ENCODE peak calls at places on chromosomes 7 and 10, in eight cellular contexts. B is AG09319, X is brain microvascular endothelial cell, A is NB4, J is MCF 10A, Y is B cell, V is cardiac fibroblast, E is AG04450. P is an unnamed sample.

GRCh38 chr10:113987805-113988204 is 55.9 kb upstream of the ADRB1 start:
- DNase-seq in V (peak), Y (no peak), J (peak), E (no peak), A (peak), B (no peak), X (no peak), P (no peak)

GRCh38 chr10:132861884-132862461 is 76.0 kb upstream of the NKX6-2 start:
- DNase-seq in E (no peak), A (no peak), X (no peak), B (no peak), Y (no peak), J (no peak), V (no peak), P (peak)

GRCh38 chr7:105567821-105568220 is 13.5 kb downstream of the EFCAB10 start:
- DNase-seq in E (no peak), X (no peak), V (no peak), J (no peak), Y (no peak), A (no peak), B (no peak), P (no peak)

GRCh38 chr10:10138685-10139084 is 879.0 kb upstream of the CELF2 start:
- DNase-seq in V (peak), B (no peak), X (no peak), Y (no peak), J (peak), E (no peak), A (no peak), P (no peak)

GRCh38 chr7:94258856-94259255 is 135.8 kb upstream of the COL1A2 start:
- DNase-seq in B (no peak), V (no peak), E (no peak), J (no peak), X (no peak), Y (no peak), A (no peak), P (no peak)

GRCh38 chr7:54860003-54860775 is 101.2 kb upstream of the SEC61G start:
- DNase-seq in J (no peak), V (peak), Y (no peak), E (no peak), A (no peak), X (peak), B (no peak), P (no peak)

GRCh38 chr10:106511917-106512316 is 652.6 kb downstream of the SORCS1 start:
- DNase-seq in J (no peak), B (no peak), Y (no peak), A (no peak), V (no peak), E (no peak), X (no peak), P (no peak)

GRCh38 chr10:58064714-58065528 is 202.8 kb downstream of the IPMK start:
- DNase-seq in Y (no peak), A (peak), X (peak), E (peak), B (peak), J (peak), V (peak), P (no peak)

GRCh38 chr7:129307592-129307991 is 82.8 kb downstream of the AHCYL2 start:
- DNase-seq in X (no peak), V (no peak), A (no peak), J (peak), E (no peak), B (no peak), Y (no peak), P (no peak)

GRCh38 chr10:93193886-93194285 is 120.2 kb downstream of the CYP26A1 start:
- DNase-seq in J (no peak), E (no peak), X (no peak), B (no peak), V (no peak), Y (no peak), A (no peak), P (no peak)

GRCh38 chr7:24024689-24025088 is 259.3 kb upstream of the NPY start:
- DNase-seq in V (no peak), X (no peak), Y (no peak), B (no peak), J (no peak), E (no peak), A (no peak), P (no peak)

GRCh38 chr7:24669971-24670591 is 87.2 kb downstream of the GSDME start:
- DNase-seq in J (no peak), V (peak), E (no peak), B (no peak), X (no peak), A (no peak), Y (no peak), P (no peak)

GRCh38 chr10:126433351-126433750 is 45.1 kb upstream of the ADAM12 start:
- DNase-seq in Y (no peak), E (no peak), A (no peak), X (peak), J (peak), B (no peak), V (peak), P (no peak)

GRCh38 chr10:89165923-89166322 is 41.2 kb downstream of the CH25H start:
- DNase-seq in J (peak), E (no peak), Y (no peak), V (peak), B (no peak), X (no peak), A (no peak), P (no peak)

DNA sequence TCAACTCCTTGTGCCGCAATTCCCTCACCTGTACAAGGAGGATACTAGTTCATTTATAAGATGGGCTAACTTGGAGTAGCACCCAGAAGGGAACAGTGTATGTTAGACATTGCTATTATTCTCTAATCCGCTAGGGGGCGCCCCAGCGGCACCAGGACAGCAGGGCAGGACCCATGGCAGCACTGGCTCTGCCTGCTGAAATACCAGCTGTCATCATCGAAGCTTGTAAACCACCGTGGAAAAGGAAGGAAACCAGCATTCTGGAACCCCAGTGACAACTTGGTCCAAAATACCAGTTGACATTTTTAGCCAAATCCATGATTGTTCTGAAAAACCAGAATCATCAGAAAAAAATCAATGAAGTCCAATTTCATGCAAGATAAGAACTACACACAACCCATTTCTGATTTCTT is 134.4 kb downstream of the ITGA8 start:
- DNase-seq in J (peak), V (peak), Y (no peak), A (peak), X (peak), E (no peak), B (peak), P (no peak)
- TF ChIP-seq CTCF in J (peak), V (peak), Y (peak), A (peak), X (peak), E (peak), B (peak), P (peak)

GRCh38 chr7:44667190-44667589 is 60.8 kb downstream of the OGDH start:
- DNase-seq in B (no peak), Y (no peak), V (no peak), E (no peak), A (no peak), X (no peak), J (no peak), P (no peak)

GRCh38 chr7:44673324-44673723 is 66.9 kb downstream of the OGDH start:
- DNase-seq in B (no peak), A (no peak), X (no peak), E (no peak), Y (no peak), V (no peak), J (no peak), P (no peak)

GRCh38 chr7:44674381-44674780 is 68.0 kb downstream of the OGDH start:
- DNase-seq in Y (no peak), V (no peak), A (no peak), X (no peak), E (no peak), B (no peak), J (no peak), P (peak)

GRCh38 chr7:44673771-44674170 is 67.3 kb downstream of the OGDH start:
- DNase-seq in E (no peak), V (no peak), J (no peak), B (no peak), A (no peak), X (no peak), Y (no peak), P (peak)

GRCh38 chr7:44671069-44671468 is 64.6 kb downstream of the OGDH start:
- DNase-seq in V (no peak), Y (no peak), A (no peak), X (no peak), J (no peak), B (no peak), E (no peak), P (peak)
- TF ChIP-seq CTCF in V (no peak), Y (no peak), A (no peak), X (no peak), J (no peak), B (no peak), E (no peak), P (no peak)

DNA sequence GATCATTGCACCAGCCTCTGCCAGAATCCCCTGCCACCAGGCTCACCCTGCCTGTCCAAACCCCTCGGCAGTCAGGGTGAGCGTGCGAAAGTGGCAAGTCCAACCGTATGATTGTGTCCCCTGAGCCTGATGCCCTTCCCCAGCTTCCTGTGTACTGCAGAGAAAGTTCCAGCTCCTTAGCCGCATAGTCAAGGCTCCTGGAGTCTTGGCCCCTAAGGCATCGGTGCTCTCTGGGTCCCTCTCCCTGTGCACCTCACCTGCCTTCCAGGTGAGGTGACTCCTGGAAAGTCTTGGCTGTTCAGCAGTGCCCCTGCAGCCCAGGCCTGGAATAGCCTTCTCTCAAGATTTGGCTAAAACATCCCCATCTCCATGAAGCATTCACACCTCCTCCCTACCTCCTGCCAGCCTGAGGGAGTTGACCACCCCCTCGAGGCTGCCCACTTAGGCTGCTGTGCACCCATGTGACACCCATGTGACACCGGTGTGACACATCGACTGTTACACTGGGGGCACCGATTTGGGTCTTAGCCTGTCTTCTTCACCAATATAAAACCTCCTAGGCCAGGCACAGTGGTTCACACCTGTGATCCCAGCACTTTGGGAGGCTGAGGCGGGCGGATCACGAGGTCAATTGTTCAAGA is 56.2 kb upstream of the ELN start:
- DNase-seq in X (no peak), V (no peak), Y (no peak), J (peak), B (no peak), E (no peak), A (no peak), P (peak)
- TF ChIP-seq CTCF in X (peak), V (peak), Y (no peak), J (peak), B (no peak), E (peak), A (peak), P (no peak)

DNA sequence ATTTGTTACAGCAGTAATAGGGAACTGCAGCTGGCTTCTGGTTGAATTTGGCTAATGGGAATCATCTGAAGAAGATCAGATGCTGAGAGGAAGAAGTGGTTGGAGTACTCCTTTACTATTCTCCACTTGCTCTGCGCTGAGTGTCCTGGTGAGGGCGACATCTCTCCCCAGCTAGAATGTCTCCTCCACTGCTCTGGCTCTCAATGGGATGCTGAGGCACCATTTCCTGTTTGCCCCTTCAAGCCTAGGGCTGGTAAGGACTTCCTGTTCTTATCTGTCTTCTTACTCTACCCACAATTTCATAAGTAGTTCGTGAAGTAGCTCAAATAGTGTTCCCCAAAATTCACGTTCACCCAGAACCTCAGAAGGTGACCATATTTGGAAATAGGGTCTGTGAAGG is 43.2 kb upstream of the TES start:
- DNase-seq in A (peak), J (no peak), X (no peak), B (no peak), V (no peak), E (no peak), Y (no peak), P (no peak)
- TF ChIP-seq CTCF in A (peak), J (no peak), X (peak), B (no peak), V (peak), E (no peak), Y (no peak), P (no peak)

GRCh38 chr7:31763548-31763947 is 76.5 kb downstream of the PPP1R17 start:
- DNase-seq in V (no peak), A (peak), E (no peak), B (no peak), J (no peak), X (no peak), Y (no peak), P (no peak)
- TF ChIP-seq CTCF in V (peak), A (peak), E (no peak), B (no peak), J (peak), X (peak), Y (no peak), P (peak)

DNA sequence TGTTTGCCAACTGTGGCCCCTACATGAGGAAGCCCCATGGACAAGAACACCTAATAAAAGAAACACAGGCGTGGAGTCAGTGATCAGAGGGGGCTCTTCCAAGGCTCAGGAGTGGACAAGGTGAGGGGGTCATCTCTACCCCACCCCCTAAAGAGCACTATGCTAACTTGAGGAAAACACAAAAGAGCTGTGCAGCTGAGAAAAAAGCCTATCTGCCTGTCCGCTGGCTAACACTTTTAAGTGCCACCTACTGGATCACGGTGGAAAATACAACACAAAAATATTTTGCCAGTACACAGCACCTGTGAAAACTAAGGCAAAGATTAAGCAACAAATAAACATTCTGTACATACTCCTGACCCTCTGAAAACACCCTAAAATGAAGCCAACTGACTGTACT is 53.1 kb upstream of the COBL start:
- DNase-seq in E (no peak), J (peak), Y (no peak), A (peak), X (peak), B (no peak), V (peak), P (no peak)
- TF ChIP-seq CTCF in E (peak), J (peak), Y (no peak), A (peak), X (peak), B (peak), V (peak), P (peak)

DNA sequence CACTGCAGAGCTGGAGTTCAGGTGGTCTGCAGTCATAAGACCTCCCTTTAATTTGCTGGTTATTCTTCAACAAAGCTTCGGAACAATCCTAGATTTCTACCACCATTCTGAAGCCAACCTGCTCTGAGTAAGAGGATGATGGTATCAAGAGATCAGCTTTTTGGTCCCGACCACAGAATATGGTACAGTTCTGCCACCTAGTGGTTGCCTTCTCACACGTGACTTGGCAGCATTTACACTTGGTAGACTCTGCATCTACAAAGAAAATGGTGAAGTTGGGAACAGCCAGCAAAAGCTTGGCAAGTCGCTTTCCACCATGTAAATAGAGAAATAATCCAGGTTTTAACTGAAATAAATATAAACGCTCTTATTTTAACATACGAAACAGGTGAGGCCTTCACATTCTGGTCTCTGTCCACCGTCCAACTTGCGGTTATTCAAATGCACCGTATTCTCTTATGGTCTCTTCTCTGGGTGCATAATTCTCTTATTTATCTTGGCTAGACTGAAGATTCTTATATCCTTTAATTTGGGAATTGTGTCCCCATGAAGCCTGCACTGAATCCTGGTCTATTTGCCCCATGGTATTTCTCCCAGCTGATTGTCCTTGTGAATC is 173.9 kb upstream of the GRM3 start:
- DNase-seq in X (peak), B (peak), Y (peak), V (peak), J (peak), E (no peak), A (peak), P (no peak)
- TF ChIP-seq CTCF in X (peak), B (peak), Y (peak), V (peak), J (peak), E (peak), A (peak), P (peak)

GRCh38 chr10:119620771-119621384 is 24.1 kb upstream of the TIAL1 start:
- DNase-seq in B (no peak), V (no peak), J (no peak), A (no peak), E (no peak), Y (no peak), X (no peak), P (peak)

GRCh38 chr10:119614686-119615085 is 17.9 kb upstream of the TIAL1 start:
- DNase-seq in V (no peak), J (no peak), A (no peak), X (no peak), Y (no peak), B (no peak), E (no peak), P (no peak)

GRCh38 chr10:119619215-119619614 is 22.5 kb upstream of the TIAL1 start:
- DNase-seq in Y (no peak), V (peak), X (no peak), J (no peak), A (no peak), B (no peak), E (no peak), P (no peak)

GRCh38 chr10:119620241-119620753 is 23.5 kb upstream of the TIAL1 start:
- DNase-seq in J (no peak), B (no peak), E (no peak), Y (no peak), A (peak), V (peak), X (peak), P (peak)

DNA sequence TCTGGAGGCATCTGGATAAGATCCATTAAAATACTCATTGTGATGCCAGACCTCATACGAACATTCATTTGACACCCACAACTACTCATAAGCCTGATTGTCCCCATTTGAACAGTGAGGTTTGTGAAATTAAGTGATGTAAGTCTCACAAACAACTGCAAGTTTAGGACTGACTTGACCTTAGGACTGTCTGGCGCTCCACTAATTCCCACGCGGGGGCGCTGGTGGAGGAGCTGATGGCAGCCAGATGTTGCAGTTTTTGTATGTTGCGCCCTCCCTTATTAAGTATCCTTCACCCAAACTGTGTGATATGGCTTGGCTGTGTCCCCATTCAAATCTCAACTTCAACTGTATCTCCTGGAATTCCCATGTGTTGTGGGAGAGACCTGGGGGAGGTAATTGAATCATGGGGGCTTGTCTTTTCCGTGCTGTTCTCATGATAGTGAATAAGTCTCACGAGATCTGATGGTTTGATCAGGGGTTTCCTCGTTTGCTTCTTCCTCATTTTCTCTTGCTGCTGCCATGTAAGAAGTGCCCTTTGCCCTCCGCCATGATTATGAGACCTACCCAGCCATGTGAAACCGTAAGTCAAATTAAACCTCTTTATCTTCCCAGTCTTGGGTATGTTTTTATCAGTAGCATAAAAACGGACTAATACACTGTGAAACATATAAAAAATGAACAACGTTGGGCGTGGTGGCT is 20.3 kb upstream of the TIAL1 start:
- DNase-seq in E (no peak), V (peak), J (no peak), B (no peak), A (no peak), X (no peak), Y (no peak), P (peak)
- TF ChIP-seq CTCF in E (peak), V (peak), J (no peak), B (peak), A (no peak), X (peak), Y (no peak), P (peak)

DNA sequence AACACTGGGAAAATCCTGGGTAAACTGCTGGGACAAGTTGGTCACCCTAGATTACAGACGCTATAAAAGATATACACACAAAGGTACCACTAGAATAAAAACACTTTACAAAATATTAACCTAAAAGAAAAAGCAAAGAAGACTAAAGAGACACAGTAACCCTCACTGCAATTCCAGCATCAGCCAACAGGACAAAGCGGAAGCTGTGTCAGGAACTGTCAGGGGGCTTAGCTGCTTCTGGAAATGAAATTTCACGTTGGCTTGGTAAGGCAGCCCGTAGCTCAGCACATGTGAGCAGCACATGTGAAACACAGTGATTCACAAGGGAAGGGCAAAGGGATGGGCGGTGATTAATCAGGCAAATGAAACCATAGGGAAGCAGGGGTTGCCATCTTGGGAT is 195.3 kb downstream of the MGMT start:
- DNase-seq in V (no peak), J (no peak), X (no peak), Y (no peak), A (no peak), B (no peak), E (no peak), P (no peak)
- TF ChIP-seq CTCF in V (no peak), J (no peak), X (no peak), Y (no peak), A (no peak), B (no peak), E (peak), P (no peak)